ENCODE peak calls at places on chromosomes 11 and 22, in five cellular contexts. N, F, R, V and O are unnamed samples.

GRCh38 chr11:10803676-10804075 is 5.0 kb downstream of the EIF4G2 start:
- DNase-seq in R (no peak), F (no peak), V (no peak), N (no peak), O (no peak)

GRCh38 chr11:96310236-96310635 is 32.8 kb downstream of the MAML2 start:
- DNase-seq in F (no peak), N (no peak), R (no peak), V (no peak), O (no peak)

GRCh38 chr11:110531056-110531756 is 101.5 kb downstream of the FDX1 start:
- DNase-seq in R (no peak), N (no peak), V (no peak), F (no peak), O (no peak)

GRCh38 chr11:65013130-65013691 is 749 bp upstream of the ARL2 start:
- DNase-seq in R (peak), N (peak), F (no peak), V (no peak), O (peak)

GRCh38 chr11:30917859-30918478 is 331.8 kb upstream of the MPPED2 start:
- DNase-seq in V (no peak), N (no peak), R (no peak), F (no peak), O (no peak)

GRCh38 chr11:19025799-19026406 is 34.6 kb downstream of the MRGPRX2 start:
- DNase-seq in N (no peak), V (no peak), R (no peak), F (no peak), O (no peak)

GRCh38 chr22:43114958-43115357 is 4.4 kb downstream of the BIK start:
- DNase-seq in F (no peak), N (no peak), R (no peak), V (no peak), O (peak)

GRCh38 chr22:22786301-22787115 is 101.1 kb upstream of the IGLL5 start:
- DNase-seq in V (no peak), F (no peak), R (no peak), N (no peak), O (no peak)

GRCh38 chr22:46774456-46775363 is 12.3 kb downstream of the TBC1D22A start:
- DNase-seq in N (no peak), R (no peak), F (no peak), V (no peak), O (no peak)

GRCh38 chr11:115606223-115607220 is 102.3 kb upstream of the CADM1 start:
- DNase-seq in R (no peak), V (no peak), F (no peak), N (no peak), O (peak)

GRCh38 chr11:11810764-11811726 is 30.7 kb upstream of the USP47 start:
- DNase-seq in R (no peak), F (no peak), N (no peak), V (no peak), O (no peak)

GRCh38 chr11:134783219-134783618 is 371.2 kb upstream of the B3GAT1 start:
- DNase-seq in N (no peak), V (no peak), F (no peak), R (no peak), O (no peak)

GRCh38 chr22:17152971-17153370 is 6.1 kb downstream of the HDHD5 start:
- DNase-seq in V (no peak), N (no peak), R (no peak), F (no peak), O (no peak)

GRCh38 chr22:19962909-19963806 is 21.5 kb upstream of the TXNRD2 start:
- DNase-seq in V (no peak), F (no peak), R (no peak), N (no peak), O (peak)

GRCh38 chr11:134503596-134503995 is 91.6 kb upstream of the B3GAT1 start:
- DNase-seq in N (no peak), V (no peak), F (no peak), R (no peak), O (peak)

GRCh38 chr11:95231881-95232605 is 1.0 kb upstream of the SESN3 start:
- DNase-seq in R (peak), F (peak), V (peak), N (peak), O (peak)

GRCh38 chr22:47943729-47944700 is 1181.6 kb downstream of the TBC1D22A start:
- DNase-seq in R (no peak), N (no peak), F (no peak), V (no peak), O (no peak)

GRCh38 chr11:62108971-62109391 is 14.8 kb upstream of the INCENP start:
- DNase-seq in N (no peak), R (no peak), V (no peak), F (no peak), O (no peak)

GRCh38 chr22:43479311-43479710 is 67.5 kb downstream of the MPPED1 start:
- DNase-seq in R (no peak), N (no peak), F (no peak), V (no peak), O (no peak)

GRCh38 chr11:71153005-71153395 is 99.4 kb downstream of the SHANK2 start:
- DNase-seq in R (no peak), N (no peak), V (no peak), F (no peak), O (no peak)

GRCh38 chr22:25763239-25763777 is 21.3 kb downstream of the MYO18B start:
- DNase-seq in F (no peak), N (no peak), R (no peak), V (no peak), O (no peak)

GRCh38 chr11:17386331-17387084 is 2.0 kb downstream of the KCNJ11 start:
- DNase-seq in F (peak), R (no peak), N (peak), V (peak), O (peak)

GRCh38 chr11:22860241-22860640 is at the start of gene CCDC179:
- DNase-seq in R (no peak), N (no peak), F (no peak), V (no peak), O (no peak)

GRCh38 chr11:69841170-69841858 is 22.1 kb upstream of the FGF3 start:
- DNase-seq in V (no peak), N (no peak), R (no peak), F (no peak), O (no peak)

GRCh38 chr22:46309526-46310085 is 12.9 kb downstream of the GTSE1 start:
- DNase-seq in F (no peak), R (no peak), N (no peak), V (no peak), O (no peak)

GRCh38 chr11:44286268-44286880 is 23.6 kb downstream of the ALX4 start:
- DNase-seq in N (peak), V (no peak), R (peak), F (no peak), O (peak)

GRCh38 chr22:35352214-35353111 is 28.4 kb upstream of the HMOX1 start:
- DNase-seq in V (peak), N (peak), F (peak), R (peak), O (peak)

GRCh38 chr11:560305-561147 is at the start of the genes LMNTD2 and RASSF7:
- DNase-seq in F (peak), N (peak), V (peak), R (peak), O (peak)

GRCh38 chr11:94111660-94112059 is 17.0 kb upstream of the PANX1 start:
- DNase-seq in N (no peak), F (no peak), R (no peak), V (no peak), O (no peak)

GRCh38 chr11:19919050-19919561 is 206.5 kb downstream of the NAV2 start:
- DNase-seq in F (no peak), R (no peak), V (no peak), N (no peak), O (peak)